ENCODE peak calls at places on chromosomes 13 and 19, in eight cellular contexts. Z, Q, N, G, H, O, F and U are unnamed samples.
A peak's percentile ranks its signal among the peaks of the same experiment; 100 is the strongest.

GRCh38 chr19:29013988-29014387 is 199.0 kb downstream of the UQCRFS1 start:
- DNase-seq in O (no peak), Q (no peak), F (no peak), G (no peak), H (no peak), N (no peak), Z (no peak), U (no peak)

GRCh38 chr13:105991622-105992254 is 543.7 kb downstream of the EFNB2 start:
- DNase-seq in Z (peak; percentile 77), H (peak; percentile 93), O (no peak), F (no peak), Q (no peak), G (no peak), N (no peak), U (peak; percentile 78)

GRCh38 chr19:37997911-37998344 is 90.9 kb downstream of the SIPA1L3 start:
- DNase-seq in F (peak; percentile 11), G (no peak), O (no peak), Z (peak; percentile 98), Q (no peak), N (no peak), H (peak; percentile 65), U (peak; percentile 86)

GRCh38 chr13:93388701-93389100 is 162.1 kb downstream of the GPC6 start:
- DNase-seq in H (peak; percentile 32), Z (peak; percentile 62), O (no peak), Q (no peak), N (no peak), G (no peak), F (no peak), U (peak; percentile 69)

GRCh38 chr13:98144501-98145350 is 1.8 kb downstream of the FARP1 start:
- DNase-seq in H (peak; percentile 25), Q (no peak), F (no peak), N (no peak), Z (peak; percentile 62), O (no peak), G (no peak), U (peak; percentile 60)

GRCh38 chr13:27634791-27635190 is 13.1 kb downstream of the POLR1D start:
- DNase-seq in F (no peak), G (no peak), N (no peak), Q (no peak), Z (no peak), O (no peak), H (no peak), U (no peak)

GRCh38 chr19:1090731-1091543 is 4.2 kb downstream of the POLR2E start:
- DNase-seq in Z (no peak), F (no peak), G (no peak), Q (no peak), N (no peak), H (no peak), O (no peak), U (no peak)

GRCh38 chr19:20470345-20471119 is 95.0 kb downstream of the ZNF737 start:
- DNase-seq in Q (no peak), Z (no peak), O (no peak), G (no peak), N (no peak), H (no peak), F (no peak), U (no peak)

GRCh38 chr19:7679771-7680605 is 645 bp upstream of the TRAPPC5 start:
- DNase-seq in Z (no peak), Q (no peak), F (no peak), G (no peak), H (no peak), N (no peak), O (no peak), U (no peak)

GRCh38 chr19:13262450-13262849 is 112.2 kb downstream of the IER2 start:
- DNase-seq in F (no peak), Z (peak; percentile 36), H (peak; percentile 9), N (no peak), O (no peak), G (no peak), Q (peak; percentile 55), U (peak; percentile 60)

GRCh38 chr13:84393981-84394625 is 511.8 kb upstream of the SLITRK1 start:
- DNase-seq in Z (no peak), G (no peak), Q (no peak), H (no peak), F (no peak), O (no peak), N (no peak), U (no peak)

GRCh38 chr13:74062933-74063332 is 71.3 kb downstream of the KLF12 start:
- DNase-seq in H (peak; percentile 43), N (peak; percentile 66), F (peak; percentile 46), Q (no peak), G (no peak), Z (peak; percentile 86), O (no peak), U (peak; percentile 68)

GRCh38 chr13:36820222-36820621 is 1.2 kb downstream of the RFXAP start:
- DNase-seq in G (no peak), N (no peak), Q (no peak), H (no peak), Z (no peak), F (no peak), O (no peak), U (peak; percentile 13)

GRCh38 chr19:45995715-45996385 is 583 bp downstream of the CCDC61 start:
- DNase-seq in F (no peak), Z (peak; percentile 67), N (no peak), H (no peak), G (no peak), Q (no peak), O (no peak), U (no peak)

GRCh38 chr13:99059498-99060070 is 81.7 kb upstream of the DOCK9 start:
- DNase-seq in O (no peak), Z (no peak), Q (no peak), F (no peak), G (no peak), H (no peak), N (no peak), U (no peak)

GRCh38 chr13:111278258-111278657 is 42.2 kb upstream of the TEX29 start:
- DNase-seq in Q (no peak), G (no peak), Z (no peak), H (no peak), N (no peak), O (no peak), F (no peak), U (no peak)